ENCODE peak calls at places on chromosomes 7 and 10, in nine cellular contexts. R is esophagus squamous epithelium, Y is neural progenitor cell, O is MM.1S, I is lung, N is cardiac muscle cell, T is HepG2, Z is lower lobe of right lung, J is foreskin keratinocyte. X is an unnamed sample.
A peak's percentile ranks its signal among the peaks of the same experiment; 100 is the strongest.

GRCh38 chr10:112347709-112348671 is 25.9 kb upstream of the ACSL5 start:
- DNase-seq in R (no peak), Y (no peak), O (no peak), I (no peak), N (no peak), T (no peak), Z (no peak), J (no peak), X (no peak)

GRCh38 chr10:44890721-44891550 is 20.2 kb upstream of the TMEM72 start:
- DNase-seq in R (no peak), Y (no peak), O (no peak), I (no peak), N (no peak), T (no peak), Z (no peak), J (no peak), X (no peak)

GRCh38 chr10:62379394-62379793 is 5.2 kb downstream of the ZNF365 start:
- DNase-seq in R (no peak), Y (no peak), O (no peak), I (no peak), N (peak; percentile 4), T (no peak), Z (no peak), J (no peak), X (no peak)

GRCh38 chr7:106767498-106768323 is 97.4 kb upstream of the PIK3CG start:
- DNase-seq in R (no peak), Y (no peak), O (peak; percentile 93), I (no peak), N (no peak), T (no peak), Z (no peak), J (peak; percentile 8), X (no peak)

GRCh38 chr10:13284050-13284449 is 15.8 kb downstream of the PHYH start:
- DNase-seq in R (no peak), Y (no peak), O (no peak), I (no peak), N (no peak), T (no peak), Z (no peak), J (no peak), X (no peak)

GRCh38 chr7:2002561-2003450 is 229.9 kb downstream of the MAD1L1 start:
- DNase-seq in R (no peak), Y (no peak), O (no peak), I (no peak), N (no peak), T (no peak), Z (peak; percentile 38), J (no peak), X (no peak)

GRCh38 chr10:60951272-60951724 is 7.3 kb upstream of the RHOBTB1 start:
- DNase-seq in R (no peak), Y (no peak), O (no peak), I (no peak), N (no peak), T (no peak), Z (no peak), J (no peak), X (no peak)

GRCh38 chr10:78977761-78978305 is 90.9 kb upstream of the ZMIZ1 start:
- DNase-seq in R (no peak), Y (no peak), O (no peak), I (peak; percentile 67), N (peak; percentile 43), T (peak; percentile 89), Z (peak; percentile 62), J (no peak), X (no peak)

GRCh38 chr10:3757638-3758490 is 27.1 kb downstream of the KLF6 start:
- DNase-seq in R (no peak), Y (no peak), O (peak; percentile 88), I (no peak), N (no peak), T (no peak), Z (no peak), J (peak; percentile 95), X (no peak)

GRCh38 chr7:156777364-156778069 is 115.5 kb downstream of the LMBR1 start:
- DNase-seq in R (no peak), Y (no peak), O (no peak), I (no peak), N (no peak), T (no peak), Z (no peak), J (peak; percentile 71), X (no peak)

GRCh38 chr10:48900296-48900695 is 39.3 kb downstream of the LRRC18 start:
- DNase-seq in R (no peak), Y (no peak), O (no peak), I (no peak), N (no peak), T (no peak), Z (no peak), J (no peak), X (no peak)

DNA sequence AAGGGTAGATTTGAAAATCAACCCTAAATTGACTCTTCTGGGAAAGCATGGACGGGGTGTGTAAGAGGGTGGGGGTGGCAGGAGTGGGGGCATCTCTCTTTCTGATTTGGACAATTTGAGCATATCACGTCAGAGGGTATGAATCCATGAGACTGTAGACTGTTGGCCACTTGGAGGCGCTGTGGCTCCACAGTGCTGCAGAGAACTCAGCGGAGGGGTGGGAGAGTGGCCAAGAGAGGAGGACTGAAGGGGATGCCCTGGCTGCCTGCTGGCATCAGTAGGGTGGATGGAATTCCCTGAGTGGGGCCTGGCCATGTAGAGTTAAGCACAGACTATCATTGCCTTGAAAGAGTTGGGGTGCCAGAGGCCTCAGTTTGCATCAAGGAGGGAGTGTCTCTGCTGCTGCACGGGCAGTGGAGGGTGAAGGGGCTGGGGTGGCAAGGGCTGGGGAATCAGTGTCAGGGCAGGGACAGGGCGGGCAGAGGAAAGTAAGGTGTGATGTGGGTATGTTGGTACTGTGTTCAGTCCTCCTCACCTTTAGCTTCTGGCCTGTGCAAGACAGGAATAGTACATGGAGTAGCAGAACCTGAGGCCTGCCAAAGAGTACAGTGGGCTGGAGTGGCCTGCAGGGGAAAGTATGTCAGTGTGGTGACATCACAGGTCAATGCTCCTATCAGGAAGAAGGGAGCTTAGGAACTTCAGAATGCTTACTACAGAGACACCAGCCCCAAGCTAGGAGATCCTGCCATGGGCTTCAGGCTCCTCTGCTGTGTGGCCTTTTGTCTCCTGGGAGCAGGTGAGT is 133.5 kb upstream of the PRSS58 start:
- DNase-seq in R (no peak), Y (peak; percentile 82), O (peak; percentile 56), I (no peak), N (peak; percentile 81), T (no peak), Z (no peak), J (no peak), X (no peak)
- TF ChIP-seq CTCF in R (no peak), Y (peak; percentile 78), O (peak; percentile 70), I (no peak), N (peak; percentile 41), T (peak; percentile 34), Z (no peak), J (peak; percentile 67), X (no peak)

DNA sequence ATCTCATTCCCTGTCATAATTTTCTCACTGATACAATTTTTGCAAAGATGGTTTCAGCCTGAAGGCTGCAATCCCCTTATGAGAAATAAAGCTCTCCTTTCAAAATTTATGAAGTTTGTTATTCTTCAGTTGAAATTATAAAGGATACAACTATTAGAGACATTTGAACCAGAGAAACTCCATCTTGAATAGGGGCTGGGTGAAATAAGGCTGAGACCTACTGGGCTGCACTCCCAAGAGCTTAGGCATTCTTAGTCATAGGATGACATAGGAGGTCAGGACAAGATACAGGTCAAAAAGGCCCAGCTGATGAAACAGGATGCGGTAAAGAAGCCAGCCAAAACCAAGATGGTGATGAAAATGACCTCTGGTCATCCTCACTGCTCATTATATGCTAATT is 22.5 kb upstream of the IFIT1B start:
- DNase-seq in R (no peak), Y (no peak), O (no peak), I (no peak), N (no peak), T (no peak), Z (no peak), J (no peak), X (no peak)
- H3K27ac ChIP-seq in R (no peak overlapping the region), Y (no peak overlapping the region), O (no peak overlapping the region), I (no peak overlapping the region), N (no peak overlapping the region), T (no peak overlapping the region), Z (no peak overlapping the region), J (no peak overlapping the region), X (no peak overlapping the region)

GRCh38 chr7:47787249-47788069 is 160.8 kb downstream of the PKD1L1 start:
- DNase-seq in R (no peak), Y (no peak), O (no peak), I (no peak), N (no peak), T (no peak), Z (no peak), J (no peak), X (no peak)
- H3K4me1 ChIP-seq in R (peaks cover 46% of the 10 kb centered on the region), Y (peaks cover 4% of the 10 kb centered on the region), O (no peaks in the 10 kb centered on the region), I (peaks cover 2% of the 10 kb centered on the region), N (no peaks in the 10 kb centered on the region), T (peaks cover 68% of the 10 kb centered on the region), Z (peaks cover 22% of the 10 kb centered on the region), J (peaks cover 49% of the 10 kb centered on the region), X (peaks cover 50% of the 10 kb centered on the region)

GRCh38 chr7:110835209-110835608 is 255.7 kb upstream of the LRRN3 start:
- DNase-seq in R (no peak), Y (no peak), O (peak; percentile 77), I (no peak), N (no peak), T (peak; percentile 18), Z (no peak), J (peak; percentile 11), X (no peak)

GRCh38 chr7:110842796-110843195 is 248.1 kb upstream of the LRRN3 start:
- DNase-seq in R (no peak), Y (no peak), O (no peak), I (no peak), N (no peak), T (no peak), Z (no peak), J (no peak), X (no peak)

GRCh38 chr7:110835889-110836288 is 255.0 kb upstream of the LRRN3 start:
- DNase-seq in R (no peak), Y (no peak), O (no peak), I (no peak), N (no peak), T (no peak), Z (no peak), J (no peak), X (no peak)

GRCh38 chr7:110841840-110842579 is 248.9 kb upstream of the LRRN3 start:
- DNase-seq in R (no peak), Y (peak; percentile 19), O (no peak), I (no peak), N (no peak), T (no peak), Z (no peak), J (no peak), X (no peak)

GRCh38 chr7:110839866-110840265 is 251.1 kb upstream of the LRRN3 start:
- DNase-seq in R (no peak), Y (peak; percentile 28), O (no peak), I (no peak), N (peak; percentile 38), T (peak; percentile 33), Z (no peak), J (no peak), X (no peak)
- TF ChIP-seq CTCF in R (no peak), Y (peak; percentile 40), O (no peak), I (no peak), N (peak; percentile 32), T (no peak), Z (no peak), J (no peak), X (no peak)

DNA sequence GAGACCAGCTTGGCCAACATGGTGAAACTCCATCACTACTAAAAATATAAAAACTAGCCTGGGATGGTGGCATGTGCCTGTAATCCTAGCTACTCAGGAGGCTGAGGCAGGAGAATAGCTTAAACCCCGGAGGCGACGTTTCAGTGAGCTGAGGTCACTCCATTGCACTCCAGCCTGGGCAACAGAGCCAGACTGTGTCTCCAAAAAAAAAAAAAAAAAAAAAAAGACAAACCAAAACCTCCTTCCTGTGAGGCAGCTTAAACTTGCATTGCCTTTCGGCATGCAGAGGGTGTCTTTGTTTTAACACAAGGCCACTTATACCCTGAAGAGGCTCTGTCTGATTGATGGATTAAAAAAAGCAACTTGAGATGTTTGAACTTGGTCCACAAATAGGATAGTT is 128.3 kb upstream of the RSU1 start:
- DNase-seq in R (no peak), Y (no peak), O (no peak), I (no peak), N (peak; percentile 24), T (no peak), Z (no peak), J (no peak), X (no peak)
- H3K27ac ChIP-seq in R (no peak overlapping the region), Y (no peak overlapping the region), O (no peak overlapping the region), I (no peak overlapping the region), N (no peak overlapping the region), T (no peak overlapping the region), Z (no peak overlapping the region), J (no peak overlapping the region), X (peak overlapping the region; percentile 59)

X was measured in thoracic aorta.